ENCODE peak calls at places on chromosomes 3 and 15, in six cellular contexts. T, L, P, Q, Z and J are unnamed samples.

GRCh38 chr15:83695901-83696425 is 42.0 kb downstream of the ADAMTSL3 start:
- DNase-seq in T (no peak), L (no peak), P (no peak), Q (no peak), Z (no peak), J (no peak)

GRCh38 chr3:52225452-52226228 is at the start of gene TLR9:
- DNase-seq in T (no peak), L (no peak), P (peak), Q (no peak), Z (peak), J (no peak)

GRCh38 chr3:121604759-121605158 is 11.6 kb downstream of the FBXO40 start:
- DNase-seq in T (no peak), L (no peak), P (no peak), Q (no peak), Z (no peak), J (no peak)

GRCh38 chr3:112813723-112814171 is 32.9 kb downstream of the CD200R1L start:
- DNase-seq in T (no peak), L (peak), P (no peak), Q (peak), Z (no peak), J (no peak)

GRCh38 chr15:55586808-55587207 is 1.3 kb downstream of the PYGO1 start:
- DNase-seq in T (no peak), L (peak), P (no peak), Q (peak), Z (no peak), J (no peak)

GRCh38 chr3:183546625-183547024 is 8.9 kb downstream of the KLHL6 start:
- DNase-seq in T (no peak), L (no peak), P (no peak), Q (no peak), Z (no peak), J (no peak)

GRCh38 chr3:194269610-194270145 is 81.5 kb downstream of the CPN2 start:
- DNase-seq in T (no peak), L (no peak), P (peak), Q (peak), Z (peak), J (no peak)

GRCh38 chr15:79185199-79185598 is 94.6 kb upstream of the RASGRF1 start:
- DNase-seq in T (no peak), L (no peak), P (peak), Q (no peak), Z (peak), J (no peak)

GRCh38 chr3:21826416-21826815 is 75.4 kb upstream of the ZNF385D start:
- DNase-seq in T (no peak), L (no peak), P (no peak), Q (no peak), Z (no peak), J (no peak)

GRCh38 chr3:86990734-86991481 is at the start of gene VGLL3:
- DNase-seq in T (peak), L (peak), P (peak), Q (peak), Z (peak), J (peak)

GRCh38 chr3:134356411-134357040 is 17.7 kb downstream of the AMOTL2 start:
- DNase-seq in T (no peak), L (no peak), P (no peak), Q (no peak), Z (no peak), J (no peak)

GRCh38 chr3:10814623-10815022 is 1.4 kb upstream of the SLC6A11 start:
- DNase-seq in T (no peak), L (no peak), P (no peak), Q (no peak), Z (no peak), J (no peak)

GRCh38 chr3:50405249-50405648 is 45.9 kb upstream of the TMEM115 start:
- DNase-seq in T (peak), L (peak), P (peak), Q (peak), Z (peak), J (no peak)

GRCh38 chr3:57060089-57060829 is at the start of gene SPATA12:
- DNase-seq in T (no peak), L (peak), P (peak), Q (peak), Z (peak), J (peak)

GRCh38 chr3:49016414-49017228 is 1.8 kb downstream of the DALRD3 start:
- DNase-seq in T (no peak), L (no peak), P (no peak), Q (no peak), Z (no peak), J (no peak)

GRCh38 chr3:46423588-46423987 is 16.5 kb downstream of the CCRL2 start:
- DNase-seq in T (no peak), L (peak), P (no peak), Q (no peak), Z (no peak), J (peak)

GRCh38 chr3:101803152-101803782 is 24.3 kb downstream of the NXPE3 start:
- DNase-seq in T (peak), L (peak), P (no peak), Q (peak), Z (no peak), J (peak)

GRCh38 chr3:58998476-58999117 is 51.2 kb downstream of the CFAP20DC start:
- DNase-seq in T (no peak), L (peak), P (no peak), Q (peak), Z (no peak), J (peak)

GRCh38 chr3:38004415-38005075 is 14.0 kb downstream of the VILL start:
- DNase-seq in T (no peak), L (peak), P (peak), Q (peak), Z (peak), J (peak)

GRCh38 chr3:125240496-125240895 is 27.9 kb upstream of the SLC12A8 start:
- DNase-seq in T (no peak), L (peak), P (no peak), Q (peak), Z (no peak), J (no peak)

GRCh38 chr15:50909044-50909342 is 510 bp downstream of the AP4E1 start:
- DNase-seq in T (no peak), L (no peak), P (no peak), Q (no peak), Z (no peak), J (peak)

GRCh38 chr3:117526485-117527079 is 817.0 kb downstream of the TUSC7 start:
- DNase-seq in T (no peak), L (peak), P (no peak), Q (peak), Z (no peak), J (peak)

GRCh38 chr15:29656636-29657475 is 165.4 kb downstream of the TJP1 start:
- DNase-seq in T (peak), L (no peak), P (peak), Q (peak), Z (peak), J (peak)

GRCh38 chr3:62048577-62048976 is 324.8 kb downstream of the FEZF2 start:
- DNase-seq in T (no peak), L (no peak), P (no peak), Q (no peak), Z (no peak), J (no peak)

DNA sequence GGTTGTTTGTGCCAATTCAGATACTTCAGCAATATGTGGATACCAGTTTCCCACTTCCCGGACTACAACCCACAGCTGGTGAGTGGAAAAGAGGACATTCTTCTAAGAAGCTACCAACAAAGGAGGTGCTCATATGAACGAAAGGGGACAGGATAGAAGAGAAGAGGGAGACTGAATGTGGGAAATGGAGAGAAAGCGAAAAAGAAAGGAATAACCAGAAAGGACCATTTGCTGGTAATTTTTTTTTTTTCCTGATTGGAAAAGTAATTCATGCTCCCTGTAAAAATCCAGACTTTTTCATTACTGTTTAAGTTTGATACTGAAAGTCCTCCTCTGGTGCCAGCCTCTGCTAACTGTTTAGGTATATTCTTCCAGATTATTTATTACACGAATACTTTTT is 1.5 kb upstream of the CHAC1 start:
- DNase-seq in T (no peak), L (no peak), P (no peak), Q (no peak), Z (no peak), J (no peak)
- H3K9ac ChIP-seq in T (no peak), L (no peak), P (no peak), Q (no peak), Z (no peak), J (no peak)

DNA sequence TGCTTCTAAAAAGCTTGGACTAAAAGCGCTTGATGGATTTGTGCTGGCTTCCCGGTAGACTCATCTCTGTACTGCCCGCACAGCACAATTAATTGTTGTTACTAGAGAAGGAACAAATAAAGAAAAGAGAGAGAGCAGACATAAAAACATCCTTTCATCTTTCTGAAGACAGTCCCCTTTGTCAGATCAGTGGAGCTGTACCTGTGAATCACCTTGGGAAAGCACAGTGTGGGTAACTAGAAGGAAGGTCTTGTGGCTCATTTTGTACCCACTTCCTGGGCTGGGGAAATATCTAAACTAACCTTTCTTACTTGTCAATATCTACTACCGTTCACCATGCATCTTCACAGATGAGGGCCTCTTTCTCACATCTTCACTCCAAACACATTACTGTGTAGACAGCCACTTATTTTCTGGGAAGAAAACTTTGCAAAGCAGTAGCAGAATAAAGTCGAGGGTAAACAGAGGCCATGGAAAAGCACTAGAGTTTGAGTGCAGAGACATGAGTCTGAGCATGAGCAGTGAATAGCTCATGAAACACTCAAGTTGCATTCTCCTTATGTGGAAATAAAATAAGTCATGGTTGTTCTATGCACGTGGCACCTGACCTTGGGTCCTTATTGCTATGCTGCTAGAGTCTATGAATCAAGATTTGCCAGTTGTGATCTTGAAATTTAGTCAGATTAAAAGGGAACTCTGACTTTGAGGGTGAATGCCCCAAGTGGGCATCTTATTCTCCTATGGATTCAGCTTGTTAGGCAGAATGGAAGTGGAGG is 169.3 kb downstream of the LPP start:
- DNase-seq in T (no peak), L (no peak), P (no peak), Q (no peak), Z (no peak), J (no peak)
- H4K91ac ChIP-seq in T (no peak), L (no peak), P (no peak), Q (no peak), Z (no peak), J (no peak)

GRCh38 chr15:87478688-87479072 is 777.9 kb downstream of the NTRK3 start:
- DNase-seq in T (no peak), L (no peak), P (no peak), Q (no peak), Z (no peak), J (no peak)
- H3K9ac ChIP-seq in T (no peak), L (no peak), P (no peak), Q (no peak), Z (no peak), J (no peak)

DNA sequence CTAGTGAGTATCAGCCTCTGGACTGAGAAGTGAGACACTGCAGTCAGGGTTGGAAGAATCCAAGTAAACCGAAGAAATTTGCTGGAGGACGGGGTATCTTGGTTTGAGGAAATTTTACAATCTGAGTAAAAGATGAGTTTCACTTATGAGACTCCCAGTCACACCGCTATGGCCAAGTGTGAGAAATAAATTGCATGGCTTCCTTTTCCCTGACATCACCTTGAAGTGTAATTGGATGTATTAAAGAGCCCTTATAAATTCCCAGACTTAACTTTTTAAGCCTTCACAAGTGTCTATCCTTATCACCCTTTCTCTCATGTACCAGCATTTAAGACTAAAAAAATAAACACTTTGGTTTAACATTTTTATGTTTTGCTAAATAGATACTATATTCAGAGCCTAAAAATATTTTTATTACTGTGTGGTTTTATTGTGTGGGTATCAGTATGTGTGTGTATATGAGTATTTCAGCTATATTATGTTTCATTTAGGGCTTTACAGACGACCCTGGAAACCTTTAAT is 23.8 kb downstream of the USP3 start:
- DNase-seq in T (no peak), L (no peak), P (no peak), Q (no peak), Z (no peak), J (no peak)
- H4K91ac ChIP-seq in T (no peak), L (no peak), P (peak), Q (no peak), Z (no peak), J (no peak)